ENCODE peak calls at places on chromosomes 13 and 19, in seven cellular contexts. Y is thoracic aorta; G is mesothelial cell of epicardium; I is CD8-positive, alpha-beta T cell; U is astrocyte of the spinal cord; B is lower leg skin; S is progenitor cell of endocrine pancreas. K is an unnamed sample.

GRCh38 chr13:100262404-100262803 is 173.5 kb downstream of the PCCA start:
- DNase-seq in Y (no peak), S (no peak), G (no peak), I (no peak), B (no peak), U (no peak), K (no peak)

GRCh38 chr19:34962945-34963530 is 991 bp downstream of the ZNF792 start:
- DNase-seq in U (peak), Y (no peak), G (no peak), I (no peak), S (no peak), B (peak), K (no peak)

GRCh38 chr13:109749365-109749764 is 37.0 kb downstream of the IRS2 start:
- DNase-seq in I (no peak), G (no peak), B (no peak), Y (no peak), U (no peak), S (no peak), K (no peak)

GRCh38 chr13:75486146-75486545 is 4.2 kb upstream of the TBC1D4 start:
- DNase-seq in Y (no peak), G (no peak), I (no peak), U (no peak), B (no peak), S (no peak), K (no peak)

GRCh38 chr13:21330126-21330861 is 128.8 kb downstream of the ZDHHC20 start:
- DNase-seq in G (no peak), Y (no peak), S (no peak), I (no peak), B (no peak), U (peak), K (no peak)

GRCh38 chr13:76927955-76928354 is 20.4 kb upstream of the ACOD1 start:
- DNase-seq in U (no peak), G (no peak), Y (no peak), I (no peak), B (no peak), S (no peak), K (peak)

GRCh38 chr19:49157445-49158224 is at the start of gene TRPM4:
- DNase-seq in U (peak), B (peak), Y (peak), S (peak), I (no peak), G (peak), K (no peak)

GRCh38 chr19:49987159-49987698 is 26.3 kb upstream of the SIGLEC11 start:
- DNase-seq in Y (peak), U (peak), S (peak), B (peak), I (peak), G (peak), K (peak)

GRCh38 chr19:35975608-35976214 is 19.3 kb upstream of the SDHAF1 start:
- DNase-seq in S (peak), Y (no peak), U (peak), G (peak), B (no peak), I (no peak), K (no peak)

GRCh38 chr19:35501684-35502083 is 11.4 kb upstream of the KRTDAP start:
- DNase-seq in I (no peak), B (no peak), S (no peak), Y (no peak), G (no peak), U (no peak), K (no peak)

GRCh38 chr13:111228262-111229144 is 91.9 kb upstream of the TEX29 start:
- DNase-seq in S (no peak), G (no peak), Y (peak), U (peak), B (no peak), I (no peak), K (no peak)

GRCh38 chr19:31553844-31554215 is 204.6 kb upstream of the TSHZ3 start:
- DNase-seq in U (no peak), S (no peak), B (no peak), Y (no peak), I (no peak), G (no peak), K (no peak)

GRCh38 chr19:42255766-42256750 is 1.1 kb upstream of the ERF start:
- DNase-seq in I (no peak), Y (no peak), G (peak), S (no peak), B (peak), U (peak), K (no peak)

GRCh38 chr19:41422955-41423354 is 4.2 kb downstream of the B3GNT8 start:
- DNase-seq in Y (no peak), G (no peak), B (no peak), S (no peak), U (no peak), I (no peak), K (no peak)

GRCh38 chr19:44702551-44703176 is 3.7 kb downstream of the CEACAM16 start:
- DNase-seq in B (no peak), Y (no peak), S (no peak), U (no peak), I (no peak), G (no peak), K (no peak)

GRCh38 chr19:2648099-2648498 is 54.4 kb downstream of the GNG7 start:
- DNase-seq in Y (no peak), B (no peak), G (no peak), S (no peak), I (no peak), U (no peak), K (no peak)

GRCh38 chr19:38726761-38727301 is 17.4 kb downstream of the CAPN12 start:
- DNase-seq in G (no peak), I (peak), Y (no peak), U (no peak), S (no peak), B (no peak), K (peak)

GRCh38 chr13:87680298-87680697 is 9.1 kb downstream of the SLITRK5 start:
- DNase-seq in S (no peak), Y (no peak), G (no peak), B (no peak), I (no peak), U (peak), K (no peak)

GRCh38 chr13:35472308-35473008 is 4.0 kb downstream of the MAB21L1 start:
- DNase-seq in Y (no peak), G (no peak), B (no peak), S (no peak), U (peak), I (no peak), K (no peak)

GRCh38 chr13:48976677-48977625 is 1.2 kb downstream of the FNDC3A start:
- DNase-seq in U (peak), Y (no peak), B (no peak), I (no peak), S (no peak), G (no peak), K (no peak)

GRCh38 chr19:52214241-52214640 is 24.4 kb downstream of the PPP2R1A start:
- DNase-seq in I (no peak), S (no peak), G (no peak), U (no peak), Y (no peak), B (no peak), K (no peak)

GRCh38 chr19:45879971-45880370 is 6.0 kb downstream of the IRF2BP1 start:
- DNase-seq in S (no peak), B (no peak), Y (no peak), G (no peak), I (no peak), U (no peak), K (no peak)

GRCh38 chr13:111216166-111216960 is 101.3 kb downstream of the ARHGEF7 start:
- DNase-seq in U (peak), S (peak), G (peak), Y (no peak), B (no peak), I (peak), K (no peak)

GRCh38 chr13:44790289-44790688 is 199.0 kb downstream of the NUFIP1 start:
- DNase-seq in I (no peak), S (no peak), G (no peak), Y (no peak), U (no peak), B (peak), K (no peak)

GRCh38 chr13:98778749-98779148 is 26.3 kb upstream of the SLC15A1 start:
- DNase-seq in G (no peak), S (no peak), U (peak), I (no peak), B (no peak), Y (no peak), K (no peak)

GRCh38 chr13:70375718-70376117 is 267.5 kb upstream of the KLHL1 start:
- DNase-seq in B (no peak), U (no peak), S (no peak), Y (no peak), I (no peak), G (no peak), K (no peak)

GRCh38 chr13:71869274-71869673 is 2.3 kb upstream of the DACH1 start:
- DNase-seq in Y (no peak), I (no peak), U (no peak), G (no peak), S (no peak), B (no peak), K (no peak)

GRCh38 chr13:76271728-76272232 is 614.4 kb downstream of the KCTD12 start:
- DNase-seq in Y (no peak), U (peak), S (no peak), I (no peak), G (no peak), B (no peak), K (no peak)

GRCh38 chr19:4456566-4456842 is 1.1 kb downstream of the UBXN6 start:
- DNase-seq in G (peak), U (peak), S (no peak), I (no peak), Y (no peak), B (no peak), K (no peak)

GRCh38 chr19:35642312-35642711 is 767 bp downstream of the ETV2 start:
- DNase-seq in B (no peak), Y (no peak), S (no peak), U (no peak), I (no peak), G (no peak), K (no peak)

GRCh38 chr19:29811125-29812079 is at the start of gene CCNE1:
- DNase-seq in G (peak), S (peak), I (peak), B (peak), Y (peak), U (peak), K (peak)

GRCh38 chr13:75645141-75645540 is 9.0 kb downstream of the LMO7 start:
- DNase-seq in S (no peak), U (no peak), B (no peak), Y (no peak), I (no peak), G (no peak), K (no peak)

GRCh38 chr19:15769586-15769985 is 17.9 kb upstream of the OR10H5 start:
- DNase-seq in I (no peak), B (no peak), U (no peak), S (no peak), G (no peak), Y (no peak), K (no peak)

DNA sequence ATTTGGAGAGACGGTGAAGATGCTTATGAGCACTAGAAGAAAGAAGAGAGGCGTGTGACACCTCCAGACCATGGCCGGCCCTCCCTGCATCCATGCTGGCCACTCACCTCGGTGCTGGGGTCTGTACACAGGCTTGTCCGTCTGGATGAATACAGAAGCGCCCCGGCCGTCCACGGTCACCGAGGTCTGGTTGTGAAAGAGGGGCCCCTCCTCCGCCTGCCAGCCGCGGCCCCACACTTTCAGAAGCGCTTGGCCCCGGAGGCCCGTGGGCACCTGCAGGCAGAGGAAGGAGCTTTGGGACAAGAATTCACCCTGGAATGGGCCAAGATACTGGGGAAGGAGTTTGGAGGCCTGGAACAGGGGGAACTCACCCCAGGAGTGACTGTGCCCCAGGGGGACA is 15.1 kb downstream of the CPAMD8 start:
- DNase-seq in U (no peak), I (no peak), S (no peak), B (no peak), G (no peak), Y (no peak), K (no peak)
- TF ChIP-seq CTCF in U (no peak), I (no peak), S (no peak), B (no peak), G (no peak), Y (no peak), K (no peak)

GRCh38 chr13:40651866-40652587 is 14.4 kb downstream of the FOXO1 start:
- DNase-seq in U (no peak), Y (no peak), S (no peak), I (no peak), B (no peak), G (no peak), K (no peak)
- TF ChIP-seq CTCF in U (no peak), Y (no peak), S (no peak), I (no peak), B (no peak), G (no peak), K (no peak)

GRCh38 chr19:56350416-56351045 is 35.9 kb upstream of the ZSCAN5A start:
- DNase-seq in U (peak), I (peak), Y (no peak), S (peak), B (no peak), G (no peak), K (no peak)

GRCh38 chr19:56351208-56351607 is 36.6 kb upstream of the ZSCAN5A start:
- DNase-seq in Y (no peak), U (no peak), S (no peak), I (no peak), B (no peak), G (no peak), K (no peak)

GRCh38 chr19:56347163-56347778 is 32.6 kb upstream of the ZSCAN5A start:
- DNase-seq in U (no peak), Y (no peak), S (no peak), B (no peak), G (no peak), I (no peak), K (no peak)

DNA sequence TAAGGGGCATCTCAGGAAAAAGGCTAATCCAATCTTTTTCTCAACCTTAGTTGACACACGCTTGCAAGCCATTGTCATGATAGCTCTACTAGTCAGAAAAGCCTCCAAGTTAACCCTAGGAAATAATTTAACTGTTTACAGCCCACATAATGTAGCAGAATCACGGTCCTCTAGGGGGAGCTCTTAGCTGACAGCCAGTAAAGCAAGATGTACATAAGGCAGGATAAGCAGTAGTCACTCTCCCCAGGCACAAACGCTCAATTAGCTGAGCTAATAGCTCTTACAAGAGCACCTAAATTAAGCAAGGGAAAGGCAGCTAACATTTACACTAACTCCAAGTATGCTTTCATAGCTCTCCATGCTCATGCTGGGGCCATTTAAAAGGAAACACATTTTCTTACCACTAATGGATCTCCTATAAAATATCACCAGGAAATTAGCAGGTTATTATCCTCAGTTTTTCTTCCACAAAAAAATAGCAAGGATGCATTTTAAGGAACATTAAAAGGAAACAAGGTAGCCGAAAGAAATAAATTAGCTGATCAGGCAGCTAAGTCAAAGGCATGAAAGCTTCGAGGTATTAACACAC is 33.7 kb upstream of the ZSCAN5A start:
- DNase-seq in S (no peak), Y (no peak), I (no peak), B (no peak), G (no peak), U (no peak), K (no peak)
- TF ChIP-seq CTCF in S (peak), Y (no peak), I (no peak), B (no peak), G (no peak), U (peak), K (no peak)

DNA sequence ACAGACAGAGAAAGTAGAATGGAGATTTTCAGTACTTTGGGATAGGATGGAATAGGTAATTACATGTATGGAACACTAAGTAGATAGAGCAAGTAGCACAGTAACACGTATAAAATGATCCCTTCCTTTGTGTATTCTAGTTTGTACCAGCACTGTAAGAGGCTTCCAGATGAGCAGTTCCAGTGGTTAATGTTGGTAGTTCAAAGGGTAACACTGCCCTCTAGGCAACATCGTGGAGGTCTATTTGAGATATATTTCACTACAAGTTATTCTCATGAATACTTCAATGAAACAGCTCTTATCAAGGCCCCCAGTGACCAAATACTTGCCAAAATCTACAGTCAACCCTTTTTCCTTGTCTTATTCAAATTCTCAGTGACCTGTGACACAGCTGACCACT is 13.5 kb upstream of the ZNF563 start:
- DNase-seq in Y (no peak), U (no peak), G (no peak), I (no peak), S (no peak), B (no peak), K (no peak)
- TF ChIP-seq CTCF in Y (no peak), U (no peak), G (no peak), I (no peak), S (no peak), B (no peak), K (peak)

DNA sequence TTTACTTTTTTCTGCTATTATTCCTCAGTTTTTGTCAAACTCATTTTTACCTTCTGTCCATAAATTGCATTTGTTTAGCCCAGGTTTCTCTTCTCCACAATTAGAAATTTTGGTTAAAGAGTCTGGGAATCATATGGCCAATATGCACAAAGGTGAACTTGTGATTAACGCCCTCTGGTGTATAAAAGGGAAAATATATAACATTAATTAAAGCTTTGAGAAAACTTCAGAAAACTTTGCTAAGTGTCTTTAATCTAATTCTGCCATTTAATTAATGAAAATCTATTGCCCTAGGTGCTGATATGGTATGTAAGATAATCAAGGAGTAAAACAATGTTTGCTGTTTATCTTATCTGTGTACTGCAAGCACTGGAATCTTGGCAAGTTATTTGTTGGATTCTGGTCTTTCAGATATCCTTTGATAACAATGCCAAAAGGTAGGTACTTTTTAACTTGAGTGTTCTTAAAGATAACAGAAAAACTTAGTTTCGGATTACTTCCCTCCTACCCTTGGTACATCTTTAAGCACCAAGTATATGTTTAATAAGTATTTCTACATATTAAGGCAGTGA is 402.6 kb downstream of the SUCLA2 start:
- DNase-seq in Y (no peak), S (no peak), I (no peak), U (peak), B (no peak), G (no peak), K (no peak)
- TF ChIP-seq CTCF in Y (no peak), S (peak), I (no peak), U (peak), B (no peak), G (no peak), K (no peak)

GRCh38 chr13:33218426-33218825 is 67.1 kb downstream of the STARD13 start:
- DNase-seq in U (no peak), I (no peak), S (no peak), B (no peak), G (no peak), Y (no peak), K (no peak)
- TF ChIP-seq CTCF in U (no peak), I (no peak), S (no peak), B (no peak), G (no peak), Y (no peak), K (no peak)

DNA sequence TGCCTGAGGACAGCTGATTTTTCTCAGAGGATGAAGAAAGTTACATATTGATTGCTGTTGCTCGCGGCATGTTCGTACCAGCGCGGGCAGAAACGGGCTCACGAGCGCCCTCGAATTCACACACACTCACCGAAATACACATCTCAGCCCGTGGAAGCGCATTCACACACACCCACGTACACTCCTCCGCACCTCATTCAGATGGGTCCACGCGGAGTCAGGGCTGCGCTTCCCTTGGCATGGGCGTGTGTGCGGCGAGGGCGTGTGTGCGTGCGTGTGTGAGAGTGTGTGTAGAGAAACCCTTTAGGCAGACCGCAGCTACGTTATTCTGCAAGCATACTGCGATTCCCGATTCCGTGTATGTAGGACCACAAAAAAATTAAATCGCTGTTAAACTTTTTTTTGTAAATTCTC is 2.1 kb upstream of the PCDH17 start:
- DNase-seq in Y (no peak), G (peak), I (no peak), U (no peak), S (no peak), B (no peak), K (no peak)
- TF ChIP-seq CTCF in Y (no peak), G (no peak), I (no peak), U (peak), S (peak), B (no peak), K (no peak)

GRCh38 chr19:5507056-5507624 is 51.9 kb downstream of the ZNRF4 start:
- DNase-seq in U (no peak), S (no peak), Y (no peak), I (no peak), B (no peak), G (no peak), K (no peak)

GRCh38 chr19:5501907-5502306 is 46.7 kb downstream of the ZNRF4 start:
- DNase-seq in G (no peak), B (no peak), I (no peak), S (no peak), Y (no peak), U (no peak), K (no peak)

GRCh38 chr19:5503598-5503997 is 48.4 kb downstream of the ZNRF4 start:
- DNase-seq in S (no peak), B (no peak), Y (no peak), U (no peak), G (no peak), I (no peak), K (no peak)

GRCh38 chr19:5498817-5499535 is 43.8 kb downstream of the ZNRF4 start:
- DNase-seq in U (no peak), Y (no peak), S (no peak), I (no peak), B (no peak), G (no peak), K (no peak)

GRCh38 chr19:5504115-5504514 is 48.9 kb downstream of the ZNRF4 start:
- DNase-seq in S (no peak), B (no peak), I (no peak), G (no peak), U (no peak), Y (no peak), K (no peak)
- TF ChIP-seq CTCF in S (peak), B (no peak), I (no peak), G (no peak), U (peak), Y (no peak), K (no peak)

K was measured in natural killer cell.